ENCODE peak calls at places on chromosomes 1 and 21, in five cellular contexts. V is RKO, S is GM23248, G is hepatic stellate cell, J is activated T-helper 1 cell treated with Interleukin-2 at 50 U/mL for 16 hours. F is an unnamed sample.

GRCh38 chr1:59697138-59697811 is 117.5 kb upstream of the HOOK1 start:
- DNase-seq in S (peak; percentile 33), G (no peak), V (no peak), J (no peak), F (no peak)

GRCh38 chr1:51583532-51583931 is 33.4 kb upstream of the OSBPL9 start:
- DNase-seq in J (no peak), G (no peak), S (peak; percentile 95), V (no peak), F (no peak)

GRCh38 chr1:16048573-16049189 is 5.1 kb downstream of the CLCNKB start:
- DNase-seq in V (no peak), S (peak; percentile 55), J (no peak), G (no peak), F (no peak)

GRCh38 chr1:35490250-35490649 is 67.0 kb downstream of the KIAA0319L start:
- DNase-seq in G (no peak), J (no peak), S (no peak), V (no peak), F (no peak)

GRCh38 chr21:45595574-45596295 is 47.8 kb upstream of the PCBP3 start:
- DNase-seq in V (no peak), S (no peak), G (no peak), J (no peak), F (no peak)

GRCh38 chr1:34642679-34643078 is 112.2 kb upstream of the GJB5 start:
- DNase-seq in G (no peak), J (no peak), S (peak; percentile 14), V (peak; percentile 18), F (no peak)

GRCh38 chr1:101203812-101204540 is 32.8 kb upstream of the S1PR1 start:
- DNase-seq in G (no peak), V (no peak), S (peak; percentile 47), J (no peak), F (peak; percentile 83)

GRCh38 chr1:79683420-79683819 is 676.9 kb upstream of the ADGRL4 start:
- DNase-seq in J (no peak), G (no peak), S (no peak), V (no peak), F (no peak)

GRCh38 chr1:65393345-65393744 is 27.1 kb upstream of the LEPR start:
- DNase-seq in V (no peak), S (peak; percentile 27), J (no peak), G (peak; percentile 9), F (no peak)

GRCh38 chr1:109218516-109218915 is 4.8 kb downstream of the SARS1 start:
- DNase-seq in S (no peak), V (no peak), G (no peak), J (no peak), F (no peak)

GRCh38 chr1:6012529-6013318 is 20.5 kb upstream of the NPHP4 start:
- DNase-seq in G (no peak), S (no peak), V (no peak), J (no peak), F (no peak)

GRCh38 chr1:236148471-236148847 is 6.1 kb downstream of the GPR137B start:
- DNase-seq in J (no peak), S (no peak), G (no peak), V (no peak), F (no peak)

GRCh38 chr1:221100196-221100950 is 221.1 kb downstream of the HLX start:
- DNase-seq in G (peak; percentile 40), V (no peak), J (no peak), S (peak; percentile 91), F (no peak)

GRCh38 chr21:42763578-42764442 is 110.4 kb downstream of the PDE9A start:
- DNase-seq in S (no peak), V (no peak), G (no peak), J (no peak), F (no peak)

GRCh38 chr1:33296824-33297223 is 24.1 kb downstream of the A3GALT2 start:
- DNase-seq in J (no peak), S (no peak), G (no peak), V (no peak), F (no peak)

GRCh38 chr1:56533197-56533596 is 46.2 kb downstream of the PLPP3 start:
- DNase-seq in G (no peak), S (no peak), V (no peak), J (no peak), F (no peak)

GRCh38 chr1:100671604-100672003 is 47.9 kb upstream of the VCAM1 start:
- DNase-seq in V (peak; percentile 10), G (no peak), J (no peak), S (peak; percentile 59), F (no peak)

GRCh38 chr1:61980561-61980960 is 214.1 kb upstream of the L1TD1 start:
- DNase-seq in V (no peak), J (no peak), G (no peak), S (no peak), F (no peak)

GRCh38 chr21:38859852-38860251 is 54.1 kb downstream of the ETS2 start:
- DNase-seq in S (peak; percentile 44), G (no peak), V (peak; percentile 29), J (no peak), F (no peak)

GRCh38 chr1:15449567-15449966 is 7.0 kb upstream of the CELA2A start:
- DNase-seq in G (no peak), J (no peak), V (no peak), S (no peak), F (no peak)

GRCh38 chr1:55215194-55216021 is at the start of gene USP24:
- DNase-seq in V (peak; percentile 72), S (peak; percentile 86), J (peak; percentile 81), G (peak; percentile 81), F (peak; percentile 66)

GRCh38 chr1:175376194-175376593 is 183.6 kb upstream of the KIAA0040 start:
- DNase-seq in G (no peak), V (peak; percentile 53), J (no peak), S (peak; percentile 16), F (no peak)

GRCh38 chr1:207020016-207020708 is 12.4 kb downstream of the C1orf116 start:
- DNase-seq in J (no peak), V (no peak), G (no peak), S (no peak), F (no peak)

GRCh38 chr1:180857947-180858768 is 54.5 kb upstream of the KIAA1614 start:
- DNase-seq in G (no peak), V (no peak), S (no peak), J (no peak), F (no peak)

GRCh38 chr1:94093996-94094395 is 27.0 kb downstream of the ABCA4 start:
- DNase-seq in V (no peak), S (peak; percentile 46), J (no peak), G (no peak), F (no peak)

GRCh38 chr1:86741947-86742572 is 37.7 kb downstream of the SH3GLB1 start:
- DNase-seq in J (no peak), V (peak; percentile 39), S (peak; percentile 63), G (no peak), F (peak; percentile 1)

GRCh38 chr1:213531369-213532310 is 456.1 kb upstream of the PROX1 start:
- DNase-seq in S (no peak), V (no peak), J (no peak), G (no peak), F (no peak)

GRCh38 chr1:205294175-205294913 is 27.2 kb downstream of the NUAK2 start:
- DNase-seq in S (peak; percentile 86), G (peak; percentile 83), V (no peak), J (no peak), F (no peak)

GRCh38 chr21:25402134-25402957 is 204.9 kb downstream of the MRPL39 start:
- DNase-seq in S (no peak), V (no peak), G (no peak), J (no peak), F (no peak)

GRCh38 chr1:10774615-10775310 is 21.7 kb downstream of the CASZ1 start:
- DNase-seq in S (no peak), J (no peak), G (no peak), V (no peak), F (no peak)

GRCh38 chr1:93844262-93845045 is 34.6 kb downstream of the DNTTIP2 start:
- DNase-seq in S (peak; percentile 90), V (peak; percentile 87), J (no peak), G (peak; percentile 62), F (peak; percentile 63)

GRCh38 chr1:43540653-43541071 is 10.0 kb downstream of the PTPRF start:
- DNase-seq in G (no peak), V (no peak), S (peak; percentile 59), J (no peak), F (no peak)

GRCh38 chr1:29896300-29896699 is 660.0 kb downstream of the PTPRU start:
- DNase-seq in V (no peak), S (no peak), G (no peak), J (no peak), F (no peak)

F was measured in COR-L47.